ENCODE peak calls at places on chromosomes 1 and 21, in nine cellular contexts. H, P, I, M, J, S, F, U and O are unnamed samples.
A peak's percentile ranks its signal among the peaks of the same experiment; 100 is the strongest.

GRCh38 chr1:26970810-26971209 is 10.5 kb upstream of the KDF1 start:
- DNase-seq in H (no peak), P (peak; percentile 13), I (peak; percentile 54), M (no peak), J (no peak), S (no peak), F (no peak), U (no peak), O (no peak)

GRCh38 chr1:232678185-232678886 is 48.4 kb upstream of the SIPA1L2 start:
- DNase-seq in H (no peak), P (peak; percentile 45), I (peak; percentile 84), M (peak; percentile 93), J (peak; percentile 35), S (no peak), F (no peak), U (no peak), O (no peak)

GRCh38 chr1:114549137-114549536 is 32.3 kb downstream of the BCAS2 start:
- DNase-seq in H (no peak), P (no peak), I (peak; percentile 78), M (peak; percentile 11), J (no peak), S (no peak), F (no peak), U (no peak), O (no peak)

GRCh38 chr1:212255705-212256307 is 29.4 kb upstream of the PPP2R5A start:
- DNase-seq in H (no peak), P (no peak), I (no peak), M (no peak), J (no peak), S (no peak), F (no peak), U (no peak), O (no peak)

GRCh38 chr1:201536542-201536941 is 2.4 kb upstream of the NAV1 start:
- DNase-seq in H (no peak), P (no peak), I (peak; percentile 75), M (peak; percentile 74), J (no peak), S (no peak), F (no peak), U (no peak), O (no peak)

GRCh38 chr1:205783904-205784303 is 8.6 kb upstream of the RAB29 start:
- DNase-seq in H (no peak), P (no peak), I (no peak), M (no peak), J (no peak), S (no peak), F (no peak), U (peak; percentile 64), O (no peak)

GRCh38 chr1:168783424-168783823 is 54.4 kb upstream of the DPT start:
- DNase-seq in H (no peak), P (no peak), I (no peak), M (no peak), J (no peak), S (no peak), F (no peak), U (no peak), O (no peak)

GRCh38 chr1:238991730-238992490 is 394.5 kb upstream of the CHRM3 start:
- DNase-seq in H (no peak), P (no peak), I (no peak), M (no peak), J (no peak), S (no peak), F (no peak), U (peak; percentile 29), O (no peak)

GRCh38 chr1:20729990-20730689 is 2.4 kb downstream of the SH2D5 start:
- DNase-seq in H (peak; percentile 29), P (no peak), I (no peak), M (no peak), J (no peak), S (no peak), F (no peak), U (no peak), O (no peak)

GRCh38 chr21:34184232-34184631 is 110.9 kb downstream of the MRPS6 start:
- DNase-seq in H (no peak), P (no peak), I (no peak), M (no peak), J (no peak), S (no peak), F (no peak), U (no peak), O (no peak)

GRCh38 chr1:230141002-230141648 is 74.1 kb downstream of the GALNT2 start:
- DNase-seq in H (no peak), P (no peak), I (no peak), M (no peak), J (no peak), S (no peak), F (no peak), U (no peak), O (no peak)

GRCh38 chr1:43038232-43038929 is 79.7 kb upstream of the SLC2A1 start:
- DNase-seq in H (no peak), P (no peak), I (no peak), M (no peak), J (no peak), S (no peak), F (no peak), U (no peak), O (no peak)

GRCh38 chr1:15249032-15249601 is 2.1 kb downstream of the FHAD1 start:
- DNase-seq in H (no peak), P (no peak), I (no peak), M (no peak), J (no peak), S (no peak), F (no peak), U (no peak), O (no peak)

GRCh38 chr21:20445971-20446370 is 552.2 kb upstream of the NCAM2 start:
- DNase-seq in H (no peak), P (no peak), I (no peak), M (no peak), J (no peak), S (no peak), F (no peak), U (no peak), O (no peak)

GRCh38 chr21:20443558-20444155 is 554.6 kb upstream of the NCAM2 start:
- DNase-seq in H (no peak), P (no peak), I (no peak), M (peak; percentile 61), J (peak; percentile 15), S (no peak), F (no peak), U (no peak), O (no peak)
- TF ChIP-seq CTCF in H (peak; percentile 35), P (peak; percentile 22), I (no peak), M (peak; percentile 81), J (peak; percentile 66), S (peak; percentile 13), F (no peak), U (no peak), O (peak; percentile 67)

GRCh38 chr1:21864730-21865129 is 52.7 kb downstream of the LDLRAD2 start:
- DNase-seq in H (no peak), P (no peak), I (no peak), M (no peak), J (no peak), S (no peak), F (peak; percentile 72), U (no peak), O (no peak)

GRCh38 chr1:21865609-21865942 is 53.5 kb downstream of the LDLRAD2 start:
- DNase-seq in H (no peak), P (no peak), I (no peak), M (no peak), J (no peak), S (no peak), F (peak; percentile 79), U (no peak), O (no peak)

GRCh38 chr1:21863981-21864380 is 51.9 kb downstream of the LDLRAD2 start:
- DNase-seq in H (no peak), P (no peak), I (no peak), M (no peak), J (no peak), S (no peak), F (peak; percentile 71), U (no peak), O (no peak)

GRCh38 chr1:21866629-21867009 is 54.6 kb downstream of the LDLRAD2 start:
- DNase-seq in H (no peak), P (no peak), I (no peak), M (peak; percentile 60), J (peak; percentile 2), S (no peak), F (no peak), U (peak; percentile 8), O (no peak)

GRCh38 chr1:21865943-21866628 is 54.0 kb downstream of the LDLRAD2 start:
- DNase-seq in H (no peak), P (no peak), I (no peak), M (no peak), J (no peak), S (peak; percentile 73), F (no peak), U (no peak), O (no peak)
- TF ChIP-seq CTCF in H (no peak), P (no peak), I (no peak), M (peak; percentile 16), J (no peak), S (peak; percentile 20), F (no peak), U (peak; percentile 14), O (no peak)

DNA sequence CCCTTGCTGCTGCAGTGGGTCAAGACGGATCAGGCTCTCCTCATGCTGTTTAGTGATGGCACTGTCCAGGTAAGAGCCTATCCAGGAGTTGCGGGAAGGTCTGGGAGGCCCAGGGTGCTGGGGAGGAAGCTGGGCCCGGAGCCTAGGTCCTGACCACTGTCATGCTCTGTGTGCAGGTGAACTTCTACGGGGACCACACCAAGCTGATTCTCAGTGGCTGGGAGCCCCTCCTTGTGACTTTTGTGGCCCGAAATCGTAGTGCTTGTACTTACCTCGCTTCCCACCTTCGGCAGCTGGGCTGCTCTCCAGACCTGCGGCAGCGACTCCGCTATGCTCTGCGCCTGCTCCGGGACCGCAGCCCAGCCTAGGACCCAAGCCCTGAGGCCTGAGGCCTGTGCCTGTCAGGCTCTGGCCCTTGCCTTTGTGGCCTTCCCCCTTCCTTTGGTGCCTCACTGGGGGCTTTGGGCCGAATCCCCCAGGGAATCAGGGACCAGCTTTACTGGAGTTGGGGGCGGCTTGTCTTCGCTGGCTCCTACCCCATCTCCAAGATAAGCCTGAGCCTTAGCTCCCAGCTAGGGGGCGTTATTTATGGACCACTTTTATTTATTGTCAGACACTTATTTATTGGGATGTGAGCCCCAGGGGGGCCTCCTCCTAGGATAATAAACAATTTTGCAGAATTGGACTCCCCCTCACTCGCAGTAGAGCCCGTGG is 1.7 kb downstream of the DYNLT4 start:
- DNase-seq in H (no peak), P (no peak), I (no peak), M (no peak), J (no peak), S (peak; percentile 32), F (peak; percentile 79), U (no peak), O (no peak)
- TF ChIP-seq CTCF in H (no peak), P (no peak), I (no peak), M (peak; percentile 22), J (no peak), S (no peak), F (no peak), U (peak; percentile 6), O (no peak)

DNA sequence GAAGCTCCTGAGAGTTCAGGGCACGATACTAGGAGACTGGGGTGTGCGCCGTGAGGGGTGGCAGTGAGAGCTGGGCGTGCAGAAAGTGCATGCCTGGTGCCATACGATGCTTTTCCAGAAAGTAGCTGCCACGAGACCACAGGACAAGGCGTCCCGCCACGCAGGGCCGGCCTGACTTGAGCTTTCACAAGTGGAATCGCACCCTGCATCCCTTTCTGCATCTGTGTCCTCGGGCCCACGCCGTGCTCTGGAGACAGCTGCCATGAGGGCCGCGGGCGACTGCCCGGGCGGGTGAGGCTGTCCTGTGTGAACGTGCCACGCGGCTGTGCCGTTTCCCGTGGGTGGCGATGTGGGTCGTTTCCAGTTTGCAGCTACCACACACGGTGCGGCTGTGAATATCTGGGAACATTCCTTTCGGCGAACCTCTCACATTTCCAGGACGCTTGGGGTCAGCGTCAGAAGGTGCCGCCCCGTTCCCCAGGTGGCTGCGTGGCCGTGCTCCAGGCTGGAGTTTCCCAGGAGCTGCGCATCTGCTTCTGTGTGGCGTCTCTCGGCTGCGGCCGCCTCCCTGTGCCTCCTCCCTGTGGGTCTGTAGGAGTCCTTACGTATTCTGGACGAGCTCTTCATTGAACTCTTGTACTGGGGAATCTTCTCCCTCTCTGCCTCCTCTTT is 1.0 kb upstream of the PERM1 start:
- DNase-seq in H (no peak), P (no peak), I (no peak), M (peak; percentile 58), J (no peak), S (no peak), F (no peak), U (no peak), O (no peak)
- TF ChIP-seq CTCF in H (no peak), P (no peak), I (no peak), M (no peak), J (no peak), S (no peak), F (no peak), U (no peak), O (no peak)